ENCODE peak calls at places on chromosomes 2 and 18, in seven cellular contexts. T, P, G, V, R, S and H are unnamed samples. For H3K4me1, the result is how much of the 10 kb centered on the place peaks cover.

GRCh38 chr2:15510552-15510951 is 50.6 kb downstream of the NBAS start:
- DNase-seq in T (no peak), P (no peak), G (no peak), V (no peak), R (no peak), S (no peak), H (no peak)

GRCh38 chr2:172783091-172783898 is 47.6 kb downstream of the RAPGEF4 start:
- DNase-seq in T (peak), P (no peak), G (peak), V (no peak), R (peak), S (no peak), H (no peak)

GRCh38 chr2:181037922-181038321 is 57.5 kb downstream of the UBE2E3 start:
- DNase-seq in T (peak), P (no peak), G (no peak), V (no peak), R (no peak), S (no peak), H (no peak)

GRCh38 chr2:10552220-10552870 is 104.2 kb upstream of the ODC1 start:
- DNase-seq in T (no peak), P (no peak), G (no peak), V (no peak), R (no peak), S (no peak), H (no peak)

GRCh38 chr2:44944102-44944951 is 2.8 kb downstream of the SIX3 start:
- DNase-seq in T (no peak), P (no peak), G (no peak), V (no peak), R (no peak), S (no peak), H (no peak)

GRCh38 chr2:241560883-241561474 is 2.4 kb downstream of the BOK start:
- DNase-seq in T (peak), P (no peak), G (peak), V (no peak), R (no peak), S (no peak), H (no peak)

GRCh38 chr2:36952748-36953197 is 13.6 kb downstream of the STRN start:
- DNase-seq in T (no peak), P (no peak), G (no peak), V (no peak), R (no peak), S (no peak), H (no peak)

GRCh38 chr2:208320686-208321085 is 54.6 kb downstream of the PIKFYVE start:
- DNase-seq in T (no peak), P (no peak), G (no peak), V (no peak), R (no peak), S (peak), H (peak)

GRCh38 chr2:234247453-234248180 is 197.1 kb downstream of the SPP2 start:
- DNase-seq in T (no peak), P (no peak), G (no peak), V (no peak), R (no peak), S (no peak), H (no peak)

GRCh38 chr2:86622409-86622877 is 1.2 kb downstream of the RNF103 start:
- DNase-seq in T (peak), P (peak), G (peak), V (peak), R (no peak), S (peak), H (no peak)

GRCh38 chr2:85872536-85873161 is 16.1 kb downstream of the ST3GAL5 start:
- DNase-seq in T (no peak), P (no peak), G (no peak), V (no peak), R (no peak), S (no peak), H (no peak)

GRCh38 chr18:36700955-36701354 is 127.8 kb downstream of the TPGS2 start:
- DNase-seq in T (no peak), P (no peak), G (no peak), V (no peak), R (no peak), S (no peak), H (no peak)

GRCh38 chr2:240351826-240352426 is 83.5 kb upstream of the GPC1 start:
- DNase-seq in T (no peak), P (peak), G (no peak), V (no peak), R (no peak), S (no peak), H (no peak)

GRCh38 chr2:30730736-30731135 is 76.5 kb downstream of the CAPN13 start:
- DNase-seq in T (no peak), P (no peak), G (no peak), V (no peak), R (no peak), S (no peak), H (no peak)

GRCh38 chr2:241618296-241618805 is 18.6 kb downstream of the THAP4 start:
- DNase-seq in T (no peak), P (no peak), G (no peak), V (no peak), R (no peak), S (no peak), H (no peak)

GRCh38 chr2:28166956-28167355 is 225.7 kb upstream of the FOSL2 start:
- DNase-seq in T (peak), P (no peak), G (no peak), V (no peak), R (no peak), S (no peak), H (no peak)

GRCh38 chr2:176582990-176583481 is 313.8 kb downstream of the MTX2 start:
- DNase-seq in T (peak), P (no peak), G (no peak), V (no peak), R (peak), S (peak), H (no peak)

GRCh38 chr2:201964631-201965206 is 68.9 kb upstream of the FZD7 start:
- DNase-seq in T (no peak), P (no peak), G (no peak), V (no peak), R (no peak), S (no peak), H (no peak)

GRCh38 chr2:149720615-149721014 is 133.0 kb upstream of the MMADHC start:
- DNase-seq in T (no peak), P (no peak), G (no peak), V (no peak), R (no peak), S (no peak), H (no peak)

GRCh38 chr2:239693761-239694415 is 293.1 kb upstream of the HDAC4 start:
- DNase-seq in T (no peak), P (no peak), G (no peak), V (no peak), R (no peak), S (no peak), H (no peak)

GRCh38 chr18:54222922-54223567 is 1.4 kb downstream of the MBD2 start:
- DNase-seq in T (no peak), P (no peak), G (peak), V (no peak), R (peak), S (no peak), H (no peak)

GRCh38 chr2:179671314-179671713 is 190.1 kb downstream of the ZNF385B start:
- DNase-seq in T (no peak), P (no peak), G (no peak), V (no peak), R (no peak), S (no peak), H (no peak)

GRCh38 chr18:40555914-40556313 is 1399.1 kb upstream of the PIK3C3 start:
- DNase-seq in T (peak), P (no peak), G (no peak), V (no peak), R (no peak), S (no peak), H (no peak)

GRCh38 chr2:101368371-101368770 is 18.9 kb downstream of the CREG2 start:
- DNase-seq in T (no peak), P (no peak), G (no peak), V (no peak), R (no peak), S (no peak), H (no peak)

GRCh38 chr2:178194600-178195389 is 483 bp downstream of the OSBPL6 start:
- DNase-seq in T (peak), P (peak), G (peak), V (no peak), R (no peak), S (peak), H (no peak)

GRCh38 chr2:220188031-220188430 is 560.6 kb downstream of the SLC4A3 start:
- DNase-seq in T (peak), P (no peak), G (no peak), V (no peak), R (no peak), S (no peak), H (no peak)

GRCh38 chr18:49767111-49768050 is 46.0 kb downstream of the ACAA2 start:
- DNase-seq in T (no peak), P (no peak), G (no peak), V (no peak), R (no peak), S (no peak), H (no peak)

GRCh38 chr2:176584333-176584732 is 315.1 kb downstream of the MTX2 start:
- DNase-seq in T (peak), P (no peak), G (no peak), V (no peak), R (no peak), S (no peak), H (no peak)

GRCh38 chr2:63821396-63821795 is 20.3 kb upstream of the UGP2 start:
- DNase-seq in T (no peak), P (no peak), G (no peak), V (no peak), R (no peak), S (no peak), H (no peak)

GRCh38 chr18:70288171-70288850 is 534 bp upstream of the SOCS6 start:
- DNase-seq in T (peak), P (peak), G (peak), V (no peak), R (no peak), S (peak), H (no peak)

GRCh38 chr2:134670955-134671354 is 47.8 kb downstream of the TMEM163 start:
- DNase-seq in T (no peak), P (no peak), G (no peak), V (no peak), R (no peak), S (no peak), H (no peak)

GRCh38 chr18:24482826-24483225 is 22.4 kb downstream of the HRH4 start:
- DNase-seq in T (no peak), P (no peak), G (no peak), V (no peak), R (no peak), S (no peak), H (no peak)

GRCh38 chr2:10003206-10004125 is 39.9 kb upstream of the KLF11 start:
- DNase-seq in T (no peak), P (peak), G (no peak), V (no peak), R (no peak), S (peak), H (no peak)

GRCh38 chr2:218400930-218401833 is 1.5 kb downstream of the CTDSP1 start:
- DNase-seq in T (no peak), P (peak), G (no peak), V (no peak), R (no peak), S (peak), H (no peak)
- TF ChIP-seq POLR2A in T (no peak), P (peak), G (no peak), V (no peak), R (no peak), S (no peak), H (no peak)

GRCh38 chr2:223538920-223539440 is 63.2 kb downstream of the SCG2 start:
- DNase-seq in T (no peak), P (no peak), G (no peak), V (no peak), R (no peak), S (no peak), H (no peak)

GRCh38 chr2:223537100-223537499 is 65.1 kb downstream of the SCG2 start:
- DNase-seq in T (no peak), P (no peak), G (no peak), V (no peak), R (no peak), S (no peak), H (no peak)

GRCh38 chr2:223532712-223533111 is 69.4 kb downstream of the SCG2 start:
- DNase-seq in T (no peak), P (no peak), G (no peak), V (no peak), R (no peak), S (no peak), H (no peak)

GRCh38 chr2:223536546-223536945 is 65.6 kb downstream of the SCG2 start:
- DNase-seq in T (no peak), P (no peak), G (no peak), V (no peak), R (no peak), S (no peak), H (no peak)

GRCh38 chr2:223537669-223538601 is 64.2 kb downstream of the SCG2 start:
- DNase-seq in T (peak), P (no peak), G (no peak), V (no peak), R (no peak), S (no peak), H (no peak)
- H3K27ac ChIP-seq in T (no peak), P (no peak), G (no peak), V (no peak), R (peak), S (peak), H (no peak)

GRCh38 chr2:117814417-117815264 is at the start of gene DDX18:
- DNase-seq in T (peak), P (peak), G (peak), V (peak), R (peak), S (peak), H (peak)
- H3K4me1 ChIP-seq in T (under half), P (under half), G (under half), V (under half), R (under half), S (under half), H (under half)

GRCh38 chr2:27133905-27134780 is at the start of gene PREB:
- DNase-seq in T (peak), P (peak), G (peak), V (peak), R (peak), S (peak), H (peak)
- TF ChIP-seq POLR2A in T (peak), P (peak), G (peak), V (no peak), R (peak), S (peak), H (peak)

GRCh38 chr2:146477383-146477782 is 1367.4 kb upstream of the ACVR2A start:
- DNase-seq in T (no peak), P (no peak), G (no peak), V (no peak), R (no peak), S (no peak), H (no peak)
- H3K27ac ChIP-seq in T (no peak), P (no peak), G (no peak), V (no peak), R (no peak), S (no peak), H (no peak)

GRCh38 chr2:120439067-120439368 is 93.1 kb downstream of the INHBB start:
- DNase-seq in T (no peak), P (no peak), G (no peak), V (no peak), R (no peak), S (no peak), H (no peak)
- H3K4me1 ChIP-seq in T (under half), P (under half), G (under half), V (under half), R (under half), S (under half), H (under half)

GRCh38 chr2:237859533-237860272 is at the start of gene RAMP1:
- DNase-seq in T (peak), P (peak), G (peak), V (no peak), R (no peak), S (peak), H (no peak)
- TF ChIP-seq POLR2A in T (peak), P (no peak), G (no peak), V (no peak), R (no peak), S (no peak), H (peak)

DNA sequence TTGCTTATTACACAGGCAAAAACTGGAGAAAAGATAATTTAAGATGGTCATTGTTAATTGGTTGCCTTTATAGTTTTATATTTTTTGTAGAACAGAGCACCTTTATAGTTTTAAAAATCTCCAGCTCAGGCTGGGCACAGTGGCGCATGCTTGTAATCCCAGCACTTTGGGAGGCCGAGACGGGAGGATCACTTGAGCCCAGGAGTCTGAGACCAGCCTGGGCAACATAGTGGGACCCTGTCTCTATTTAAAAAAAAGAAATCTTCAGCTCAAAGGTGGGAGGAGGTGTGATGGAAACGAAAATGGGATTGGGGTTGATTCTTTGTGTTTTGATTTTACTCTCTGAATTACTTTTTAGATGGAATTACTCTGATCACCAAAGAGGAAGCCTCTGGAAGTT is 85.4 kb downstream of the XRCC5 start:
- DNase-seq in T (no peak), P (no peak), G (no peak), V (no peak), R (no peak), S (no peak), H (no peak)
- H3K27ac ChIP-seq in T (no peak), P (no peak), G (no peak), V (no peak), R (no peak), S (no peak), H (no peak)